ENCODE peak calls at places on chromosome 3, in seven cellular contexts. R, Y, E, N, H, K and J are unnamed samples.

GRCh38 chr3:133361435-133361834 is 38.4 kb upstream of the BFSP2 start:
- DNase-seq in R (no peak), Y (no peak), E (no peak), N (no peak), H (no peak), K (no peak), J (no peak)

GRCh38 chr3:2099028-2099671 is 484 bp downstream of the CNTN4 start:
- DNase-seq in R (no peak), Y (no peak), E (peak), N (peak), H (no peak), K (no peak), J (no peak)

GRCh38 chr3:13372126-13372525 is 48.0 kb downstream of the NUP210 start:
- DNase-seq in R (no peak), Y (no peak), E (no peak), N (no peak), H (no peak), K (no peak), J (no peak)

GRCh38 chr3:152841131-152841530 is 6.2 kb downstream of the P2RY1 start:
- DNase-seq in R (no peak), Y (no peak), E (peak), N (no peak), H (no peak), K (no peak), J (no peak)

GRCh38 chr3:133400006-133400515 is at the start of gene BFSP2:
- DNase-seq in R (no peak), Y (no peak), E (no peak), N (no peak), H (no peak), K (no peak), J (no peak)

GRCh38 chr3:185225523-185225922 is 28.3 kb downstream of the EHHADH start:
- DNase-seq in R (no peak), Y (no peak), E (no peak), N (no peak), H (no peak), K (peak), J (no peak)

GRCh38 chr3:58666683-58667082 is at the start of gene FAM3D:
- DNase-seq in R (no peak), Y (no peak), E (no peak), N (no peak), H (no peak), K (no peak), J (peak)

GRCh38 chr3:133910422-133910821 is 14.7 kb upstream of the RAB6B start:
- DNase-seq in R (no peak), Y (no peak), E (no peak), N (no peak), H (no peak), K (no peak), J (no peak)

GRCh38 chr3:99751649-99752048 is 66.0 kb upstream of the CMSS1 start:
- DNase-seq in R (no peak), Y (no peak), E (no peak), N (no peak), H (no peak), K (peak), J (no peak)

GRCh38 chr3:61371123-61371522 is 119.9 kb upstream of the FHIT start:
- DNase-seq in R (no peak), Y (no peak), E (peak), N (peak), H (no peak), K (peak), J (no peak)

GRCh38 chr3:49841126-49841525 is 15.2 kb downstream of the TRAIP start:
- DNase-seq in R (no peak), Y (peak), E (peak), N (peak), H (no peak), K (peak), J (no peak)
- TF ChIP-seq CTCF in R (no peak), Y (peak), E (peak), N (peak), H (no peak), K (peak), J (no peak)

GRCh38 chr3:27943106-27943505 is 221.0 kb upstream of the EOMES start:
- DNase-seq in R (no peak), Y (no peak), E (peak), N (no peak), H (no peak), K (peak), J (no peak)
- TF ChIP-seq CTCF in R (peak), Y (peak), E (peak), N (peak), H (no peak), K (peak), J (no peak)

DNA sequence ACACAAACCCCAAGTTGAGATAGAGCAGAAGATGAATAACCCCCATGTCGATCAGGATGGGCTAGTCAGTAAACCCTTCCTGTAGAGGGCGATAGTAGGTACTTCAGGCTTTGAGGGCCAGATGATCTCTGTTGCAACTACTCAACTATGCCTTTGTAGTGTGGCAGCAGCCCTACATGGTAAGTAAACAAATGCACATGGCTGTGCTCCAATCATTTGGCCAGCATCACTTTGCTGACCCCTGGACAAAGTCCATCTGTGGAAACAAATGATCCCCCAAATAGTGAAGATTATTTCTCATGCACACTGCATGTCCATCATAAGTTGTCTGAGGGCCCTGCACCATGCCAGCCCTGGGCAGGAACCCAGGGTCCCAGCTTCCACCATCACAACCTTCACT is 402.2 kb upstream of the PROK2 start:
- DNase-seq in R (no peak), Y (no peak), E (no peak), N (no peak), H (no peak), K (no peak), J (no peak)
- TF ChIP-seq CTCF in R (no peak), Y (peak), E (peak), N (no peak), H (no peak), K (peak), J (peak)

GRCh38 chr3:47895241-47895640 is 92.3 kb downstream of the DHX30 start:
- DNase-seq in R (no peak), Y (no peak), E (no peak), N (no peak), H (no peak), K (no peak), J (no peak)
- TF ChIP-seq CTCF in R (no peak), Y (no peak), E (no peak), N (no peak), H (no peak), K (no peak), J (no peak)

DNA sequence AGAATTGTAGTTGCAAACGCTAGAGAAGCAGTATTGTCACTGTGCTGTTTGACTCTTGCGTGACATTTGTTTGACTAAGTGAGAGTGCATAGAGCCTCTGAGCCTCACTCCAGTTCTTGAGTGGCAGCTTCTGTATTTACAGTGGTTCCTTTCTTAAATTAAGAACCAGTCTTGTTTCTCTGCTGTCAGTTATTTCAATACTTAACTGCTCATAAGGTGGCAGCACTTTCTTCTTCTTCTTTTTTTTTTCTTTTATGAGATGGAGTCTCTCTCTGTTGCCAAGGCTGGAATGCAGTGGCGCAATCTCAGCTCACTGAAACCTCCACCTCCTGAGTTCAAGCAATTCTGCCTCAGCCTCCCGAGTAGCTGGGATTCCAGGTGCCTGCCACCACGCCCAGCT is 372.1 kb downstream of the LPP start:
- DNase-seq in R (no peak), Y (no peak), E (no peak), N (no peak), H (peak), K (peak), J (no peak)
- TF ChIP-seq CTCF in R (no peak), Y (no peak), E (no peak), N (no peak), H (no peak), K (no peak), J (no peak)